ENCODE peak calls at places on chromosomes 6 and 20, in ten cellular contexts. O is NB4, Z is substantia nigra, U is BJ, V is A549, W is fibroblast of pulmonary artery, Y is GM23248, J is ELR, F is skeletal muscle cell, M is myocyte. E is an unnamed sample.
A peak's percentile ranks its signal among the peaks of the same experiment; 100 is the strongest.

GRCh38 chr20:51300104-51300503 is 242.4 kb downstream of the NFATC2 start:
- DNase-seq in M (no peak), O (no peak), F (no peak), U (no peak), V (no peak), Y (no peak), Z (no peak), W (no peak), J (no peak), E (no peak)

GRCh38 chr6:22236626-22237414 is 60.0 kb downstream of the PRL start:
- DNase-seq in Y (peak; percentile 87), W (peak; percentile 65), Z (no peak), F (peak; percentile 96), M (peak; percentile 96), U (peak; percentile 83), V (peak; percentile 55), O (no peak), J (peak; percentile 63), E (peak; percentile 83)

GRCh38 chr6:22784611-22785010 is 215.2 kb downstream of the HDGFL1 start:
- DNase-seq in J (no peak), V (no peak), O (no peak), Y (no peak), W (peak; percentile 44), F (no peak), Z (no peak), M (no peak), U (no peak), E (no peak)

GRCh38 chr6:148501178-148501590 is 158.5 kb downstream of the SASH1 start:
- DNase-seq in F (peak; percentile 98), Y (peak; percentile 99), J (peak; percentile 95), M (peak; percentile 89), V (no peak), W (peak; percentile 95), U (peak; percentile 95), Z (no peak), O (no peak), E (no peak)

GRCh38 chr20:18986895-18987580 is 173.5 kb downstream of the SCP2D1 start:
- DNase-seq in U (no peak), O (no peak), Y (no peak), M (no peak), V (no peak), F (no peak), J (no peak), Z (no peak), W (no peak), E (no peak)

GRCh38 chr20:47124235-47124717 is 229.6 kb downstream of the EYA2 start:
- DNase-seq in Y (peak; percentile 32), M (no peak), V (no peak), U (no peak), F (no peak), Z (no peak), J (no peak), W (peak; percentile 46), O (peak; percentile 43), E (no peak)

GRCh38 chr6:33770833-33771341 is 18.0 kb downstream of the LEMD2 start:
- DNase-seq in Y (no peak), U (no peak), V (no peak), W (no peak), J (no peak), O (no peak), F (no peak), M (no peak), Z (no peak), E (no peak)

GRCh38 chr20:956330-956951 is 40.3 kb upstream of the ANGPT4 start:
- DNase-seq in J (peak; percentile 71), Y (peak; percentile 57), Z (peak; percentile 30), O (peak; percentile 78), U (no peak), M (peak; percentile 57), V (peak; percentile 89), W (peak; percentile 65), F (no peak), E (peak; percentile 9)

GRCh38 chr6:53918854-53919253 is 124.0 kb downstream of the LRRC1 start:
- DNase-seq in Z (no peak), F (no peak), J (no peak), V (no peak), O (no peak), W (no peak), U (no peak), M (no peak), Y (no peak), E (no peak)

GRCh38 chr6:163391983-163392382 is 22.5 kb upstream of the QKI start:
- DNase-seq in M (no peak), U (no peak), O (no peak), F (no peak), W (no peak), J (peak; percentile 78), Z (no peak), Y (peak; percentile 13), V (no peak), E (no peak)

GRCh38 chr6:30592287-30592686 is 21.0 kb downstream of the ABCF1 start:
- DNase-seq in U (no peak), J (no peak), V (no peak), W (no peak), M (no peak), O (no peak), F (no peak), Y (no peak), Z (no peak), E (no peak)

GRCh38 chr20:8287328-8287727 is 155.3 kb downstream of the PLCB1 start:
- DNase-seq in O (no peak), Z (no peak), Y (no peak), F (no peak), V (no peak), U (no peak), M (no peak), J (no peak), W (no peak), E (no peak)

GRCh38 chr6:128560966-128561365 is 40.6 kb upstream of the PTPRK start:
- DNase-seq in U (no peak), Y (no peak), Z (no peak), F (no peak), V (no peak), W (no peak), O (no peak), J (no peak), M (no peak), E (no peak)

GRCh38 chr6:81938991-81939773 is 186.7 kb upstream of the TENT5A start:
- DNase-seq in W (peak; percentile 69), M (peak; percentile 3), U (peak; percentile 27), F (no peak), Y (peak; percentile 75), O (no peak), V (no peak), J (peak; percentile 82), Z (no peak), E (peak; percentile 38)

GRCh38 chr20:33477386-33478234 is 12.3 kb upstream of the CBFA2T2 start:
- DNase-seq in M (peak; percentile 24), F (no peak), U (no peak), V (no peak), W (no peak), J (no peak), Y (no peak), O (no peak), Z (no peak), E (no peak)

GRCh38 chr6:142874676-142875075 is 70.3 kb downstream of the HIVEP2 start:
- DNase-seq in Z (no peak), V (no peak), O (peak; percentile 15), Y (no peak), F (no peak), W (no peak), M (no peak), J (peak; percentile 54), U (no peak), E (no peak)

GRCh38 chr20:58310291-58310782 is 822 bp downstream of the RAB22A start:
- DNase-seq in F (no peak), U (no peak), J (peak; percentile 80), W (peak; percentile 8), M (no peak), O (peak; percentile 45), Z (no peak), Y (peak; percentile 61), V (peak; percentile 10), E (no peak)

GRCh38 chr20:22805219-22805618 is 220.8 kb upstream of the FOXA2 start:
- DNase-seq in V (peak; percentile 33), W (peak; percentile 95), O (peak; percentile 51), M (peak; percentile 99), F (no peak), J (peak; percentile 30), Y (peak; percentile 78), U (peak; percentile 50), Z (no peak), E (no peak)

GRCh38 chr6:170099387-170099786 is 191.5 kb downstream of the DLL1 start:
- DNase-seq in Y (no peak), J (no peak), F (no peak), M (no peak), Z (no peak), O (no peak), U (no peak), V (no peak), W (no peak), E (no peak)

GRCh38 chr20:6632187-6632586 is 135.3 kb upstream of the BMP2 start:
- DNase-seq in O (peak; percentile 33), M (peak; percentile 75), F (no peak), Z (no peak), W (peak; percentile 42), V (no peak), J (no peak), Y (peak; percentile 24), U (no peak), E (peak; percentile 52)

GRCh38 chr6:154343473-154344308 is 12.9 kb downstream of the IPCEF1 start:
- DNase-seq in Z (no peak), W (peak; percentile 48), J (peak; percentile 50), V (no peak), O (peak; percentile 35), U (no peak), Y (peak; percentile 79), M (peak; percentile 13), F (no peak), E (no peak)

GRCh38 chr6:169954977-169955376 is 203.6 kb downstream of the ERMARD start:
- DNase-seq in Z (no peak), O (no peak), U (no peak), Y (no peak), J (no peak), F (no peak), V (no peak), W (no peak), M (no peak), E (no peak)

GRCh38 chr6:161211380-161212035 is 62.4 kb downstream of the AGPAT4 start:
- DNase-seq in Z (no peak), M (no peak), V (no peak), F (no peak), U (no peak), Y (no peak), W (no peak), J (peak; percentile 42), O (no peak), E (no peak)

GRCh38 chr20:31670371-31671228 is 32.9 kb downstream of the COX4I2 start:
- DNase-seq in Y (no peak), W (no peak), M (peak; percentile 78), F (no peak), Z (peak; percentile 86), V (no peak), O (no peak), U (no peak), J (no peak), E (no peak)